ENCODE peak calls at places on chromosomes 1 and 21, in seven cellular contexts. T is K562, S is SK-N-SH, R is GM12878, D is HCT116, I is H1, A is HepG2. G is an unnamed sample.

GRCh38 chr1:6249732-6250689 is 6.0 kb downstream of the HES3 start:
- DNase-seq in T (peak; percentile 41), S (no peak), R (no peak), D (no peak), I (no peak), A (peak; percentile 36), G (no peak)

GRCh38 chr1:25568834-25569598 is 25.6 kb downstream of the LDLRAP1 start:
- DNase-seq in T (peak; percentile 82), S (no peak), R (no peak), D (peak; percentile 70), I (no peak), A (peak; percentile 45), G (no peak)

GRCh38 chr1:84698718-84699117 is 8.5 kb upstream of the SSX2IP start:
- DNase-seq in T (peak; percentile 38), S (no peak), R (no peak), D (peak; percentile 36), I (no peak), A (no peak), G (peak; percentile 88)

GRCh38 chr1:100643430-100644196 is 75.9 kb upstream of the VCAM1 start:
- DNase-seq in T (no peak), S (no peak), R (no peak), D (no peak), I (no peak), A (no peak), G (no peak)

GRCh38 chr1:12302798-12303447 is 73.1 kb downstream of the VPS13D start:
- DNase-seq in T (no peak), S (no peak), R (no peak), D (no peak), I (no peak), A (no peak), G (no peak)

GRCh38 chr1:209577346-209577745 is 6.2 kb upstream of the CAMK1G start:
- DNase-seq in T (no peak), S (no peak), R (no peak), D (no peak), I (no peak), A (no peak), G (no peak)

GRCh38 chr1:26848947-26849774 is 13.8 kb upstream of the SFN start:
- DNase-seq in T (no peak), S (no peak), R (no peak), D (peak; percentile 79), I (no peak), A (peak; percentile 62), G (peak; percentile 92)

GRCh38 chr1:6497867-6498575 is 6.6 kb upstream of the PLEKHG5 start:
- DNase-seq in T (no peak), S (no peak), R (no peak), D (no peak), I (no peak), A (no peak), G (no peak)

GRCh38 chr1:199522936-199523335 is 504.6 kb upstream of the NR5A2 start:
- DNase-seq in T (no peak), S (no peak), R (no peak), D (no peak), I (no peak), A (no peak), G (no peak)

GRCh38 chr21:45366476-45366875 is 38.5 kb upstream of the COL18A1 start:
- DNase-seq in T (no peak), S (no peak), R (no peak), D (no peak), I (no peak), A (no peak), G (no peak)

GRCh38 chr1:17569200-17570139 is 30.0 kb downstream of the ARHGEF10L start:
- DNase-seq in T (peak; percentile 75), S (peak; percentile 60), R (no peak), D (peak; percentile 58), I (no peak), A (peak; percentile 44), G (no peak)

GRCh38 chr1:172308577-172308976 is 111.9 kb upstream of the C1orf105 start:
- DNase-seq in T (no peak), S (no peak), R (no peak), D (no peak), I (no peak), A (no peak), G (no peak)

GRCh38 chr1:1199961-1200875 is 6.2 kb downstream of the TNFRSF18 start:
- DNase-seq in T (no peak), S (peak; percentile 56), R (no peak), D (no peak), I (no peak), A (no peak), G (no peak)
- H3K4me3 ChIP-seq in T (peak overlapping the region; percentile 51), S (no peak overlapping the region), R (no peak overlapping the region), D (no peak overlapping the region), I (no peak overlapping the region), A (peak overlapping the region; percentile 55), G (no peak overlapping the region)

DNA sequence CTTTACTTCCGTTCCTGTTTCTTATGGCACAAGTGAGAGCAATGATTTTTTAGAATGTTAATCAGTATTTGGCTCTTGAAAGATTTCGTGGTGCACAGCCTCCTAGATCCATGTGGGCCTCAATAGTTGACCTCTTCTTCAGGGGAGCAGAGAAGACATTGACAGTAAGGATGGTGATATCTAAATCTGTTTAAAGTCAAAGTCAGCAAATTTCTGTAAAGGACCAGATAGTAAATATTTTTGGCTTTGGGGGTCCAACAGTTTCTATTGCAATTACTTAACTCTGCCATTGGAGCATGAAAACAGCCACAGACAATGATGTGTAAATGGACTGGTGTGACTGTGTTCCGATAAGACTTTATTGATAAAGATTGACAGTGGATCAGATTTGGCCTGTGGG is 27.4 kb downstream of the TNN start:
- DNase-seq in T (no peak), S (no peak), R (no peak), D (no peak), I (no peak), A (no peak), G (no peak)
- TF ChIP-seq SIN3A in T (no peak), S (no peak), R (no peak), D (no peak), I (no peak), A (no peak), G (no peak)

DNA sequence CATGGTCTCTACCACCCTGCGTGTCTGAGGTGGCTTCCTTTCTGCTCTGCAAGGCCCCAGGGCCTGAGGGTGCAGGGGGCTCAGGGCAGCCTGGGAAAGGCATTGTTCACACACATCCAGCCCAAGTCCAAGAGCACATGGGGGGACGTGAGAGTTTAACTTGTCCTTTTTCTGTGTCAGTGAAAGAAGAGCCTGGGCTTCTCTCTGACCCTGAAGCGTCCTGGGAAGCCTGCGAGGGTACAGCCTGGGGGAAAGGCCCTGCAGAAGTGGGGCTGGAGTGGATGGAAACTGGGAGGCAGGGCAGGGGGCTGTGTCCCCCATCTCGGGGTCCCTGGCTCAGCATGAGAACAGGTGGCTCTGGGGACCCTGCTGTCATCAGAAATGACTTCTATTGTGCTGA is 181.6 kb downstream of the PRDM16 start:
- DNase-seq in T (no peak), S (no peak), R (no peak), D (no peak), I (no peak), A (peak; percentile 32), G (no peak)
- TF ChIP-seq POLR2AphosphoS5 in T (no peak), S (no peak), R (no peak), D (no peak), I (no peak), A (no peak), G (no peak)

DNA sequence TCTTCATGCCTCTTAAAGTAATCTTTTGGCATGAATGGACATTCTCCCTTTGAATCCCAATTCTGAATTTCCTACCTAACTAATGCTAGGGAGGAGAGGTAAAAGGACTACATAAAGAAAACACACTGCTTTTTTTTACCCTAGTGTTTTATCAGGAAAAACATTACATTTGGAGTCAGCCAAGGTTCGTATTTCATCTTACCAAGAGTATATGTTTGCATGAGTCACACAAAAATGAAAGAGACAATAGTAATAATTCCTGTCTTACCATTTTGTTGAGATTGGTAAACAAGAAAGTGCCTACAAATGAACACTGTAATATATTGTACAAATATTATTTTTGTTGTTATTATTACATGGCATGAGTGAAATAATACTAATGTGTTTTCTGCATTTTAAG is 112.9 kb upstream of the WARS2 start:
- DNase-seq in T (no peak), S (no peak), R (no peak), D (no peak), I (no peak), A (no peak), G (no peak)
- H3K4me3 ChIP-seq in T (no peak overlapping the region), S (no peak overlapping the region), R (no peak overlapping the region), D (no peak overlapping the region), I (no peak overlapping the region), A (no peak overlapping the region), G (no peak overlapping the region)

DNA sequence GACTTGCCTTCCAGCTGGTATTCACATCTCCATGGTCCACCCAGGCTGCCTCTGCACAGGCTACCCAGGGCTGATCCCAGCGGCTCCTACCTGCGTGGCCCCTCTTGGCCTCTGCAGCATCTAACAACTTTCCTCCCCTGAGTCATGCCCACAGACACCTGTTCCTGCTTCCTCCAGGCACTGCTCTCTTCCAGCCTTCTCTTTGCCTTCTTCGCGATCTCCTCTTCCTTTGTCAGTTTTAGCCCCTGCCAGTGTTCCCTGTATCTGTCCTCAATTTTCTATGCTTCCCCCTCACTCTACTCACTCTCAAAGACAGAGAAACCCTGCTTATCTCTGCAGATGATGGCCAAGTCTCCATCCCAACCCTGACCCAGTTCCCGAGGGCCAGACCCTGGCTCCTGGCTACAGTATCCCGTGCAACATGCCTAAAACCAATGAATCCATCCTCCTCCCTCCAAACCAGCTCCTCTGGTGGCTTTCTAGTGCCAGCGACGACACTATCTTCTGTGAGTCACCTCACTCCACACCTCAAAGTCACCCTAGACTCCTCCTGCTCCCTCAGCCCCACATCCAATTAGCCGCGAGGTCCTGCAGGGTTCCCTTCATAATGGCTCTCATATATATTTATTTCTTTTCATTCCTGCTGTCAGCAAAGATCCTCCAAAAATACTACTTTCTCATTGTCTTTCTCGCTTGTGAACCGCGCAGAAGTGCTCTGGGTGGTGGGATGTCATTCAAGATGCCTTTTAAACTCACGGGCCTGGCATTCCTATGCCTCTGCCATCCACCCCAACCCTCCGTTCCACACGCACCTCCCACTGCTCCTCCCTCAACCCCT is 259.2 kb downstream of the TOMM20 start:
- DNase-seq in T (peak; percentile 58), S (no peak), R (no peak), D (no peak), I (no peak), A (no peak), G (no peak)
- TF ChIP-seq SIN3A in T (no peak), S (no peak), R (no peak), D (no peak), I (no peak), A (no peak), G (no peak)

DNA sequence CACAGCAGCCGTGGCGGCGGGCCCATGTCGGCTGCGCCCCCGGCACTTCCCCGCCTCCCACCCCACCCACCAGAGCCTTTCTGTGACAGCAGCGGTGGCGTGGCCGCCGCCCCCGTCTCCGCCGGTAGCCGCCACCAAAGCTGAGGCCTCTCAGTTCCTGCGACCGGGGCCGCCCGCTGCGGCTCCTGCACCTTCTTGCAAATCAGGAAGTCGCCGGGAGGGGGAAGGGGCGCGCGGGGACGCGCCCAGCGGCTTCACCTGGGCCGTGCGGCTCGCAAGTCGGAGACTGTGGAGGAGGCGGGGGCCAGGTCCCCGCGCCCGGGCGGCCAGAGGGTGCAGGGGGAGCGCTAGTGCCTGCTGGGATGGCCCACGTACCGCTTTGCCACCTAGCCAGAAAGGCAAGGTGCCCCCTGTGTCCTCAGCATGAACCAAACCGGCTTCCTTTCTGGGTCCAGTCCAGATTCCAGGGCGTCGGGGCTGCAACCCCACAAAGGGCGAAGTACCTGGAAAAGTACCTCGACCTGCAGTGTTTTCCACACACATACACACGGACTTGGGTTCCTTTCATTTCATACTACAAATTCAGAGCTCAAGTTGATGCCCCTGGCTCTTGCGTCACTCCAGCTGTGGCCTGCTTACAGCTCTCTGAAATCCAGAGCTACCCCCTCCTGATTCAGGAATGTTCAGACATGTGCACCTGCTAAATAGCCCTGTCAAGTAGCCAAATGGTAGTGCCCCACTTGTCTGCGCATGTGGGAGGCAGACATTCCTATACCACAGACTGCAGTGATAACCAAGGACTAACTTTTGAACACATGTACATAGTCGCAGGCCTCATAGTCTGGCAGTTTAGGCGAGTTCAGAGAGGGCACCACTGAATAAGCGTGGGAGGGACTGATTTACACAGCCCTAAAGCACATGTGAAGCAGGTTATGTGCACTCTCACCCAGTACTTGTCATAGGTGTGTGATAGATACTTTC is at the start of gene DENND1B:
- DNase-seq in T (peak; percentile 74), S (peak; percentile 70), R (no peak), D (peak; percentile 43), I (no peak), A (peak; percentile 52), G (peak; percentile 33)
- TF ChIP-seq POLR2AphosphoS5 in T (peak; percentile 37), S (no peak), R (no peak), D (peak; percentile 71), I (no peak), A (peak; percentile 40), G (no peak)

G was measured in Panc1.